ENCODE peak calls at places on chromosomes 6 and 20, in four cellular contexts. L is endothelial cell of umbilical vein, M is sigmoid colon, R is prostate gland. B is an unnamed sample. For H3K4me1, the result is how much of the 10 kb centered on the place peaks cover.

GRCh38 chr6:75149696-75150095 is 56.2 kb downstream of the COL12A1 start:
- DNase-seq in M (no peak), R (no peak), L (no peak), B (no peak)

GRCh38 chr6:108651781-108652227 is 91.1 kb downstream of the FOXO3 start:
- DNase-seq in L (no peak), M (peak), R (peak), B (no peak)

GRCh38 chr20:53748821-53749402 is 155.3 kb upstream of the ZNF217 start:
- DNase-seq in M (no peak), R (no peak), L (no peak), B (no peak)

GRCh38 chr6:17281100-17281496 is at the start of gene RBM24:
- DNase-seq in L (peak), R (peak), M (peak), B (no peak)

GRCh38 chr20:63945921-63946920 is 10.0 kb downstream of the UCKL1 start:
- DNase-seq in R (no peak), L (no peak), M (peak), B (no peak)

GRCh38 chr6:130020106-130020851 is 1.9 kb downstream of the L3MBTL3 start:
- DNase-seq in M (peak), R (peak), L (peak), B (no peak)

GRCh38 chr6:163707385-163708355 is 293.2 kb downstream of the QKI start:
- DNase-seq in L (no peak), R (no peak), M (no peak), B (no peak)

GRCh38 chr20:61263084-61263695 is 11.1 kb downstream of the CDH4 start:
- DNase-seq in M (no peak), L (no peak), R (no peak), B (no peak)

GRCh38 chr6:32622545-32623401 is 14.4 kb upstream of the HLA-DQA1 start:
- DNase-seq in L (no peak), R (no peak), M (no peak), B (no peak)

GRCh38 chr6:32621372-32621771 is 15.8 kb upstream of the HLA-DQA1 start:
- DNase-seq in M (no peak), R (no peak), L (no peak), B (no peak)

GRCh38 chr6:32624565-32624964 is 12.6 kb upstream of the HLA-DQA1 start:
- DNase-seq in L (no peak), R (no peak), M (no peak), B (no peak)

GRCh38 chr6:32625137-32625536 is 12.1 kb upstream of the HLA-DQA1 start:
- DNase-seq in R (no peak), M (no peak), L (no peak), B (no peak)

DNA sequence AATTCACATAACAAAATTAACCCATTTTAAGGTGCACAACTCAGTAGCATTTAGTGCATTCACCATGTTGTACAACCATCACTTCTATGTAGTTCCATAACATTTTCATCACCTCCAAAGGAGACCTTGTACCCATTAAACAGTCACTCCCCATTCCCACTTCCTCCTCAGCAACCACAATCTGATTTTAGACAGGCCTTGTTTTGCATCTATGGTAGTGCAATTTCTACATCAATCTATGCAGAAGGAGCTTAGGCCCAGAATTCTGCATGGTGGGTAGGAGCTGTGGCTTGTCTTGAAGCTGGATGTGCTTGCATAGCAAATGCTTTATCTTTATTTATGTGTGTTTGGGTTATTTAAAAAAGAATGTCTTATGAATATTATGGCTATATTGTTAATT is 13.5 kb upstream of the HLA-DQA1 start:
- DNase-seq in M (no peak), R (no peak), L (no peak), B (no peak)
- H3K4me3 ChIP-seq in M (no peak), R (no peak), L (no peak), B (no peak)

GRCh38 chr6:44059359-44060342 is 67.6 kb downstream of the MRPL14 start:
- DNase-seq in R (no peak), L (peak), M (no peak), B (no peak)
- H3K4me1 ChIP-seq in R (under half), L (under half), M (under half), B (under half)

GRCh38 chr6:11538049-11538798 is 675 bp downstream of the TMEM170B start:
- DNase-seq in R (peak), M (peak), L (peak), B (no peak)

GRCh38 chr6:11538799-11539468 is 1.4 kb downstream of the TMEM170B start:
- DNase-seq in L (no peak), R (no peak), M (no peak), B (no peak)

GRCh38 chr6:11536795-11537194 is 754 bp upstream of the TMEM170B start:
- DNase-seq in R (no peak), L (no peak), M (no peak), B (no peak)

GRCh38 chr6:11535801-11536230 is 1.7 kb upstream of the TMEM170B start:
- DNase-seq in M (no peak), L (peak), R (no peak), B (no peak)

GRCh38 chr6:11537229-11538048 is at the start of gene TMEM170B:
- DNase-seq in M (peak), R (peak), L (peak), B (no peak)
- TF ChIP-seq POLR2AphosphoS5 in M (peak), R (peak), L (peak), B (no peak)

GRCh38 chr6:159751448-159751847 is 10.4 kb upstream of the ACAT2 start:
- DNase-seq in L (no peak), R (no peak), M (no peak), B (no peak)
- H3K4me3 ChIP-seq in L (no peak), R (no peak), M (no peak), B (no peak)

GRCh38 chr6:31401403-31401802 is 2.0 kb upstream of the MICA start:
- DNase-seq in L (peak), M (peak), R (peak), B (no peak)

GRCh38 chr6:31399589-31400466 is 3.6 kb upstream of the MICA start:
- DNase-seq in L (peak), M (peak), R (peak), B (peak)

GRCh38 chr6:31403283-31403989 is at the start of gene MICA:
- DNase-seq in M (peak), R (peak), L (peak), B (no peak)

GRCh38 chr6:31402324-31403282 is 792 bp upstream of the MICA start:
- DNase-seq in M (peak), R (peak), L (no peak), B (no peak)

GRCh38 chr6:31400467-31401289 is 2.7 kb upstream of the MICA start:
- DNase-seq in R (peak), M (peak), L (peak), B (no peak)
- H3K4me1 ChIP-seq in R (under half), M (under half), L (under half), B (under half)

DNA sequence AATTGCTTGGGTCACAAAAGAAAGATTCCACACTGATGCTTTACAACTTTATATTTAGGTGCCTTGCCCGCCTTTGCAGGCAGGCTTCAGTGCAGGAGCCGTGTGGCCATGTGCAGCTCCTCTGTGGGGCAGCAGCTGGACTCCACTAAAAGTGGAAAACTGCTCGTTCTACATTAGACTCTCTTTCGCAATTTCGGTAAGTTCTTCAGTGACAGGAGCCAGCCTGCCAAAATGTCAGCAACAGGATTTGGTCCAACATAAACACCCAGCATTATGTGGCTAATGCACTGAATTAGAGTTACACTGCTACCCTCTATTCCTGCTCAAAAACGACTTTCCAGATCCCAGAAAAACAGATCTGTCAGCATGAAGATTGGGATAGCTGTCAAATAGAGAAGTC is 174.4 kb upstream of the KCNK16 start:
- DNase-seq in M (peak), L (no peak), R (peak), B (no peak)
- TF ChIP-seq POLR2AphosphoS5 in M (peak), L (no peak), R (peak), B (no peak)

GRCh38 chr20:4729265-4729664 is 7.6 kb downstream of the PRND start:
- DNase-seq in L (no peak), R (no peak), M (no peak), B (no peak)

GRCh38 chr20:4728121-4728520 is 6.4 kb downstream of the PRND start:
- DNase-seq in M (no peak), R (no peak), L (no peak), B (no peak)

GRCh38 chr20:4724459-4725262 is 3.0 kb downstream of the PRND start:
- DNase-seq in L (no peak), M (no peak), R (no peak), B (no peak)

GRCh38 chr20:4725263-4725550 is 3.5 kb downstream of the PRND start:
- DNase-seq in M (no peak), R (no peak), L (no peak), B (no peak)

DNA sequence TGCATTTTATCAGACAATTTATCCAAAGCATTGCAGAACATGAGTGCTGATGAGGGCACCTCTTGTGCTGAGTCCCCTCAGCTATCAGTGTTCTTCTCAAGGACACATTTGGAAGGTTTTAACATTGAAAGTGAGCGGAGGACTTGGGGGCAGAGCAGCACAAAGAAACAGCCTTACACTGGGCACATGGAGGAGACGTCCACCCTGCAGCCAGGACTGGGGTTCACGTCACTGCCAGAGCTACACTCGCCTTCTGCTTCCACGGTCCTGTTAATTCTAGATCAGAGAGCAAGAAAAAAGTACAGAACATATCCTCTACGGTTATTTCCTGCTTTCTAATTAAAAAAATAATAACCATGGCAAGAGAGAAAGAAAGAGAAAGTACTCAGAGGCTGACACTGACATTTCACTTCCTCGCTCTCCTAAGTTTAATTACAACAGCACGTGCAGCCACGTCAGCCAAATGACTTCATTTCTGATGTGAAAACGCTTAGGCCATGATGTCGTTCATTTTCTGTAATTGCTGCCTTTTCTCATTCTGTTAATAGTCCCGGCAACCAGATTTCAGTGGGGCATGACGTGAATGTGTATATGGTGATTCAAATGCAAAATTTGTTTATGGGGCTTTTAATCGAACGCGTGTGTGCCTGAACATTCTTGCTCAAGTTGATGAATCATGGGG is 5.1 kb downstream of the PRND start:
- DNase-seq in R (no peak), L (peak), M (no peak), B (no peak)
- H3K4me3 ChIP-seq in R (no peak), L (no peak), M (no peak), B (no peak)

B was measured in Panc1.